ENCODE peak calls at places on chromosomes 11 and 22, in nine cellular contexts. One of them, this sample, is unnamed.

GRCh38 chr11:69491071-69492031 is 9.9 kb downstream of the LINC01488 start:
- DNase-seq in MM.1S: no peak
- DNase-seq in astrocyte of the spinal cord: no peak
- DNase-seq in lung: no peak
- DNase-seq in mucosa of descending colon: no peak
- DNase-seq in skeletal muscle cell: no peak
- DNase-seq in mesenchymal stem cell: no peak
- DNase-seq in cardiac fibroblast: no peak
- DNase-seq in HCT116: no peak
- DNase-seq in this sample: no peak

GRCh38 chr11:43944761-43945311 is 2.4 kb downstream of the C11orf96 start:
- DNase-seq in mucosa of descending colon: peak; percentile 84
- DNase-seq in MM.1S: peak; percentile 87
- DNase-seq in cardiac fibroblast: peak; percentile 59
- DNase-seq in astrocyte of the spinal cord: no peak
- DNase-seq in mesenchymal stem cell: peak; percentile 75
- DNase-seq in lung: peak; percentile 82
- DNase-seq in skeletal muscle cell: no peak
- DNase-seq in HCT116: no peak
- DNase-seq in this sample: peak; percentile 55

GRCh38 chr11:113553905-113554304 is 78.7 kb upstream of the DRD2 start:
- DNase-seq in cardiac fibroblast: no peak
- DNase-seq in HCT116: no peak
- DNase-seq in astrocyte of the spinal cord: no peak
- DNase-seq in mucosa of descending colon: no peak
- DNase-seq in mesenchymal stem cell: no peak
- DNase-seq in MM.1S: no peak
- DNase-seq in skeletal muscle cell: no peak
- DNase-seq in lung: no peak
- DNase-seq in this sample: no peak

GRCh38 chr11:132439711-132440300 is 1069.4 kb downstream of the NTM start:
- DNase-seq in HCT116: no peak
- DNase-seq in lung: no peak
- DNase-seq in skeletal muscle cell: no peak
- DNase-seq in mucosa of descending colon: no peak
- DNase-seq in MM.1S: no peak
- DNase-seq in mesenchymal stem cell: no peak
- DNase-seq in cardiac fibroblast: no peak
- DNase-seq in astrocyte of the spinal cord: peak; percentile 9
- DNase-seq in this sample: no peak

GRCh38 chr11:72141066-72141465 is 5.5 kb downstream of the FOLR3 start:
- DNase-seq in lung: no peak
- DNase-seq in mucosa of descending colon: no peak
- DNase-seq in mesenchymal stem cell: peak; percentile 27
- DNase-seq in skeletal muscle cell: peak; percentile 68
- DNase-seq in astrocyte of the spinal cord: peak; percentile 91
- DNase-seq in MM.1S: no peak
- DNase-seq in cardiac fibroblast: peak; percentile 94
- DNase-seq in HCT116: no peak
- DNase-seq in this sample: peak; percentile 78

GRCh38 chr22:22343603-22344276 is 99.2 kb downstream of the VPREB1 start:
- DNase-seq in lung: no peak
- DNase-seq in mucosa of descending colon: no peak
- DNase-seq in mesenchymal stem cell: no peak
- DNase-seq in cardiac fibroblast: no peak
- DNase-seq in astrocyte of the spinal cord: no peak
- DNase-seq in HCT116: no peak
- DNase-seq in MM.1S: no peak
- DNase-seq in skeletal muscle cell: no peak
- DNase-seq in this sample: no peak

GRCh38 chr22:28883917-28884753 is 763 bp downstream of the ZNRF3 start:
- DNase-seq in mesenchymal stem cell: peak; percentile 43
- DNase-seq in HCT116: peak; percentile 12
- DNase-seq in astrocyte of the spinal cord: no peak
- DNase-seq in skeletal muscle cell: no peak
- DNase-seq in cardiac fibroblast: peak; percentile 27
- DNase-seq in lung: no peak
- DNase-seq in mucosa of descending colon: peak; percentile 43
- DNase-seq in MM.1S: peak; percentile 57
- DNase-seq in this sample: peak; percentile 34

GRCh38 chr22:46738961-46739870 is 1.2 kb upstream of the CERK start:
- DNase-seq in HCT116: peak; percentile 81
- DNase-seq in skeletal muscle cell: no peak
- DNase-seq in MM.1S: peak; percentile 92
- DNase-seq in mesenchymal stem cell: peak; percentile 53
- DNase-seq in astrocyte of the spinal cord: peak; percentile 68
- DNase-seq in mucosa of descending colon: peak; percentile 87
- DNase-seq in cardiac fibroblast: peak; percentile 80
- DNase-seq in lung: peak; percentile 50
- DNase-seq in this sample: peak; percentile 86

GRCh38 chr11:206516-207212 is 535 bp downstream of the BET1L start:
- DNase-seq in cardiac fibroblast: peak; percentile 24
- DNase-seq in MM.1S: no peak
- DNase-seq in skeletal muscle cell: no peak
- DNase-seq in mucosa of descending colon: peak; percentile 56
- DNase-seq in lung: peak; percentile 28
- DNase-seq in astrocyte of the spinal cord: no peak
- DNase-seq in mesenchymal stem cell: peak; percentile 42
- DNase-seq in HCT116: no peak
- DNase-seq in this sample: peak; percentile 23

GRCh38 chr11:41921991-41922390 is 462.5 kb upstream of the LRRC4C start:
- DNase-seq in lung: no peak
- DNase-seq in skeletal muscle cell: no peak
- DNase-seq in mesenchymal stem cell: no peak
- DNase-seq in astrocyte of the spinal cord: no peak
- DNase-seq in cardiac fibroblast: no peak
- DNase-seq in HCT116: no peak
- DNase-seq in MM.1S: no peak
- DNase-seq in mucosa of descending colon: no peak
- DNase-seq in this sample: no peak

GRCh38 chr11:115924744-115925567 is 420.7 kb upstream of the CADM1 start:
- DNase-seq in lung: no peak
- DNase-seq in cardiac fibroblast: peak; percentile 55
- DNase-seq in mucosa of descending colon: no peak
- DNase-seq in MM.1S: peak; percentile 96
- DNase-seq in mesenchymal stem cell: no peak
- DNase-seq in astrocyte of the spinal cord: peak; percentile 8
- DNase-seq in HCT116: no peak
- DNase-seq in skeletal muscle cell: no peak
- DNase-seq in this sample: peak; percentile 26

DNA sequence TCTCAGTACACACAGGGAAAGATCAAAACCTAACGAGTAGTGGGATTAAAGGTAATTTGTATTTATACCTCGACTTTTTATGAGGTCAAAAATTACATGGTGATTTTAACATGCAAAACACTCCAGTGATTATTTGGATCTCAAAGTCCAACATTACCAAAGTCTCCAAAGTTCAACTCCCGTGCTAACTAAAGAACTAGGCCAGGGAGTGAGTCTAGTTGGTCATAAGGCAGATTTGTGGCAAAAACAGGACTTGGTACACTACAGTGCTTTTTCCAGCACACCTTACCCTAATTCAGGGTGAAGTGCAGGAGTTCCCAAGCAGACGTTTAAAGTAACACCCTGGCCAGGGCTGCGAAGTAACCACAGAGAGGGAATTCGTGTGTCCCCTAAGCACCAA is 1.1 kb downstream of the PUS3 start:
- DNase-seq in HCT116: no peak
- DNase-seq in lung: no peak
- DNase-seq in astrocyte of the spinal cord: no peak
- DNase-seq in mucosa of descending colon: no peak
- DNase-seq in cardiac fibroblast: no peak
- DNase-seq in mesenchymal stem cell: no peak
- DNase-seq in skeletal muscle cell: no peak
- DNase-seq in MM.1S: no peak
- DNase-seq in this sample: no peak
- H3K4me3 ChIP-seq in HCT116: peak overlapping the region; percentile 82
- H3K4me3 ChIP-seq in lung: no peak overlapping the region
- H3K4me3 ChIP-seq in astrocyte of the spinal cord: no peak overlapping the region
- H3K4me3 ChIP-seq in mucosa of descending colon: no peak overlapping the region
- H3K4me3 ChIP-seq in cardiac fibroblast: no peak overlapping the region
- H3K4me3 ChIP-seq in mesenchymal stem cell: no peak overlapping the region
- H3K4me3 ChIP-seq in skeletal muscle cell: peak overlapping the region; percentile 70
- H3K4me3 ChIP-seq in MM.1S: no peak overlapping the region
- H3K4me3 ChIP-seq in this sample: peak overlapping the region; percentile 82

GRCh38 chr11:119831011-119831410 is 102.0 kb upstream of the NECTIN1 start:
- DNase-seq in lung: no peak
- DNase-seq in MM.1S: no peak
- DNase-seq in skeletal muscle cell: no peak
- DNase-seq in HCT116: no peak
- DNase-seq in cardiac fibroblast: no peak
- DNase-seq in mucosa of descending colon: no peak
- DNase-seq in mesenchymal stem cell: no peak
- DNase-seq in astrocyte of the spinal cord: no peak
- DNase-seq in this sample: no peak

GRCh38 chr11:119830400-119830799 is 101.4 kb upstream of the NECTIN1 start:
- DNase-seq in mesenchymal stem cell: no peak
- DNase-seq in skeletal muscle cell: no peak
- DNase-seq in astrocyte of the spinal cord: no peak
- DNase-seq in HCT116: no peak
- DNase-seq in MM.1S: no peak
- DNase-seq in cardiac fibroblast: no peak
- DNase-seq in mucosa of descending colon: no peak
- DNase-seq in lung: no peak
- DNase-seq in this sample: no peak

GRCh38 chr11:119829407-119829806 is 100.4 kb upstream of the NECTIN1 start:
- DNase-seq in astrocyte of the spinal cord: no peak
- DNase-seq in mucosa of descending colon: no peak
- DNase-seq in lung: no peak
- DNase-seq in mesenchymal stem cell: no peak
- DNase-seq in HCT116: no peak
- DNase-seq in skeletal muscle cell: no peak
- DNase-seq in MM.1S: no peak
- DNase-seq in cardiac fibroblast: no peak
- DNase-seq in this sample: no peak

GRCh38 chr11:119832132-119832531 is 103.1 kb upstream of the NECTIN1 start:
- DNase-seq in astrocyte of the spinal cord: no peak
- DNase-seq in MM.1S: no peak
- DNase-seq in HCT116: no peak
- DNase-seq in cardiac fibroblast: no peak
- DNase-seq in lung: no peak
- DNase-seq in mucosa of descending colon: peak; percentile 12
- DNase-seq in skeletal muscle cell: no peak
- DNase-seq in mesenchymal stem cell: no peak
- DNase-seq in this sample: no peak

GRCh38 chr11:119832536-119832935 is 103.5 kb upstream of the NECTIN1 start:
- DNase-seq in mesenchymal stem cell: no peak
- DNase-seq in astrocyte of the spinal cord: no peak
- DNase-seq in mucosa of descending colon: peak; percentile 78
- DNase-seq in lung: no peak
- DNase-seq in cardiac fibroblast: no peak
- DNase-seq in MM.1S: no peak
- DNase-seq in skeletal muscle cell: no peak
- DNase-seq in HCT116: no peak
- DNase-seq in this sample: peak; percentile 47
- H3K4me3 ChIP-seq in mesenchymal stem cell: no peak overlapping the region
- H3K4me3 ChIP-seq in astrocyte of the spinal cord: no peak overlapping the region
- H3K4me3 ChIP-seq in mucosa of descending colon: no peak overlapping the region
- H3K4me3 ChIP-seq in lung: no peak overlapping the region
- H3K4me3 ChIP-seq in cardiac fibroblast: no peak overlapping the region
- H3K4me3 ChIP-seq in MM.1S: no peak overlapping the region
- H3K4me3 ChIP-seq in skeletal muscle cell: no peak overlapping the region
- H3K4me3 ChIP-seq in HCT116: no peak overlapping the region
- H3K4me3 ChIP-seq in this sample: no peak overlapping the region

GRCh38 chr11:13486926-13487660 is 8.7 kb downstream of the PTH start:
- DNase-seq in mucosa of descending colon: peak; percentile 74
- DNase-seq in skeletal muscle cell: no peak
- DNase-seq in HCT116: no peak
- DNase-seq in astrocyte of the spinal cord: no peak
- DNase-seq in MM.1S: no peak
- DNase-seq in mesenchymal stem cell: peak; percentile 41
- DNase-seq in cardiac fibroblast: peak; percentile 35
- DNase-seq in lung: peak; percentile 79
- DNase-seq in this sample: peak; percentile 32
- H3K4me3 ChIP-seq in mucosa of descending colon: no peak overlapping the region
- H3K4me3 ChIP-seq in skeletal muscle cell: peak overlapping the region; percentile 27
- H3K4me3 ChIP-seq in HCT116: no peak overlapping the region
- H3K4me3 ChIP-seq in astrocyte of the spinal cord: no peak overlapping the region
- H3K4me3 ChIP-seq in MM.1S: no peak overlapping the region
- H3K4me3 ChIP-seq in mesenchymal stem cell: no peak overlapping the region
- H3K4me3 ChIP-seq in cardiac fibroblast: no peak overlapping the region
- H3K4me3 ChIP-seq in lung: no peak overlapping the region
- H3K4me3 ChIP-seq in this sample: no peak overlapping the region

GRCh38 chr11:118898400-118899295 is 15.0 kb downstream of the CXCR5 start:
- DNase-seq in mesenchymal stem cell: no peak
- DNase-seq in MM.1S: no peak
- DNase-seq in cardiac fibroblast: no peak
- DNase-seq in astrocyte of the spinal cord: no peak
- DNase-seq in skeletal muscle cell: no peak
- DNase-seq in mucosa of descending colon: no peak
- DNase-seq in lung: no peak
- DNase-seq in HCT116: no peak
- DNase-seq in this sample: no peak

GRCh38 chr11:118897721-118898310 is 14.1 kb downstream of the CXCR5 start:
- DNase-seq in cardiac fibroblast: no peak
- DNase-seq in mesenchymal stem cell: no peak
- DNase-seq in lung: no peak
- DNase-seq in skeletal muscle cell: no peak
- DNase-seq in HCT116: no peak
- DNase-seq in mucosa of descending colon: no peak
- DNase-seq in astrocyte of the spinal cord: no peak
- DNase-seq in MM.1S: no peak
- DNase-seq in this sample: no peak

GRCh38 chr11:118895093-118896039 is 11.7 kb downstream of the CXCR5 start:
- DNase-seq in cardiac fibroblast: no peak
- DNase-seq in mesenchymal stem cell: peak; percentile 13
- DNase-seq in lung: no peak
- DNase-seq in skeletal muscle cell: no peak
- DNase-seq in HCT116: no peak
- DNase-seq in mucosa of descending colon: peak; percentile 33
- DNase-seq in astrocyte of the spinal cord: no peak
- DNase-seq in MM.1S: no peak
- DNase-seq in this sample: no peak

GRCh38 chr11:118896472-118896913 is 12.8 kb downstream of the CXCR5 start:
- DNase-seq in mesenchymal stem cell: no peak
- DNase-seq in MM.1S: no peak
- DNase-seq in HCT116: no peak
- DNase-seq in mucosa of descending colon: no peak
- DNase-seq in lung: no peak
- DNase-seq in astrocyte of the spinal cord: no peak
- DNase-seq in skeletal muscle cell: no peak
- DNase-seq in cardiac fibroblast: no peak
- DNase-seq in this sample: no peak

DNA sequence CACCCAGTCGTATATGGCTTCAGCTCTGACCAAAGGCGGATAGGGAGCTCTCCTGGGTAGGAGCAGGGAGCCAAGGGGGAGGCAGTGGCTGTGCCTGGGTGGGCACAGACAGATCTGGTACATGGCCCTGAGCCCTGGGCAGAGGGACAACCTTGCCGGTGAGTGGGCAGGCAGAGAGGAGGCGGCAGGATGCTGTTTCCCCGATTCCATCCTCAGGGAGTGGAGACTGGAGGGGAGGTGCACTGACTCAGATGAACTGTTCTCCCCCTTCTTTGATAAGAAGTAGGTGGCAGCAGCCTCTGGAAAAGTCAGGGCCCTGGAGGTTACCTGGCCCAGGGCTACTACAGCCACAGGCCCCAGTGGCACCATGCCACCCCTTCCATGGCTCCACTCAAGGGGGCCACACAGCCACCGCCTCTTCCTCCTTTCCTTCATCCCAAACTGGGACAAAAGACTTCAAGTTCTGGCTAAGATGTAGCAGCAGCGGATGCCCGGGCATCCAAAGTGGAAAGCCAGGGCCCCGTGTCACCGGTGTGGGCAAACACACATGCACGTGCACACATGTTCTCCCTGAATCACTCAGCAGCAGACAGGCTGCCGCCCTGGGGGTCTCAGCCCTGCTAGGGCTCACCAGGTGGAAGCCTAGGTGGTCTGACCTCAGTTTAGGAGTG is 13.4 kb downstream of the CXCR5 start:
- DNase-seq in mesenchymal stem cell: no peak
- DNase-seq in lung: no peak
- DNase-seq in skeletal muscle cell: no peak
- DNase-seq in cardiac fibroblast: no peak
- DNase-seq in HCT116: no peak
- DNase-seq in mucosa of descending colon: no peak
- DNase-seq in MM.1S: no peak
- DNase-seq in astrocyte of the spinal cord: no peak
- DNase-seq in this sample: no peak
- H3K4me3 ChIP-seq in mesenchymal stem cell: no peak overlapping the region
- H3K4me3 ChIP-seq in lung: no peak overlapping the region
- H3K4me3 ChIP-seq in skeletal muscle cell: no peak overlapping the region
- H3K4me3 ChIP-seq in cardiac fibroblast: no peak overlapping the region
- H3K4me3 ChIP-seq in HCT116: no peak overlapping the region
- H3K4me3 ChIP-seq in mucosa of descending colon: no peak overlapping the region
- H3K4me3 ChIP-seq in MM.1S: no peak overlapping the region
- H3K4me3 ChIP-seq in astrocyte of the spinal cord: no peak overlapping the region
- H3K4me3 ChIP-seq in this sample: no peak overlapping the region